ENCODE peak calls at places on chromosomes 6 and 20, in four cellular contexts. K, V, A and O are unnamed samples. For H3K27me3 and H3K4me1, the result is how much of the 10 kb centered on the place peaks cover.

GRCh38 chr6:44594471-44594870 is 207.0 kb downstream of the CDC5L start:
- DNase-seq in K (no peak), V (no peak), A (peak), O (no peak)

GRCh38 chr6:119322715-119323350 is 26.7 kb downstream of the MAN1A1 start:
- DNase-seq in K (no peak), V (no peak), A (no peak), O (no peak)

GRCh38 chr6:35718911-35719381 is 17.9 kb upstream of the ARMC12 start:
- DNase-seq in K (no peak), V (no peak), A (no peak), O (no peak)

GRCh38 chr6:72040106-72040505 is 153.8 kb downstream of the RIMS1 start:
- DNase-seq in K (no peak), V (no peak), A (peak), O (peak)

GRCh38 chr20:43507150-43508080 is at the start of gene L3MBTL1:
- DNase-seq in K (peak), V (peak), A (peak), O (peak)

GRCh38 chr6:41367700-41368099 is 32.3 kb downstream of the NCR2 start:
- DNase-seq in K (peak), V (peak), A (peak), O (peak)

GRCh38 chr6:167735498-167736201 is 91.1 kb upstream of the AFDN start:
- DNase-seq in K (no peak), V (no peak), A (no peak), O (peak)

GRCh38 chr6:12172572-12172971 is 117.6 kb upstream of the EDN1 start:
- DNase-seq in K (no peak), V (no peak), A (no peak), O (no peak)

GRCh38 chr20:50140339-50140859 is 13.1 kb downstream of the PEDS1 start:
- DNase-seq in K (no peak), V (no peak), A (no peak), O (no peak)

GRCh38 chr20:40977218-40977617 is 51.4 kb upstream of the TOP1 start:
- DNase-seq in K (no peak), V (no peak), A (no peak), O (no peak)

GRCh38 chr6:158220786-158221442 is 52.8 kb downstream of the GTF2H5 start:
- DNase-seq in K (peak), V (peak), A (peak), O (peak)

GRCh38 chr20:53901064-53901463 is 169.3 kb downstream of the BCAS1 start:
- DNase-seq in K (no peak), V (no peak), A (no peak), O (no peak)

GRCh38 chr6:1903780-1904493 is 294.2 kb downstream of the FOXC1 start:
- DNase-seq in K (no peak), V (peak), A (no peak), O (no peak)

GRCh38 chr6:146985111-146985510 is 219.1 kb upstream of the STXBP5 start:
- DNase-seq in K (no peak), V (no peak), A (no peak), O (no peak)

GRCh38 chr20:44019638-44020335 is 105.1 kb downstream of the TOX2 start:
- DNase-seq in K (no peak), V (peak), A (no peak), O (no peak)

GRCh38 chr20:36199293-36200257 is 36.7 kb upstream of the AAR2 start:
- DNase-seq in K (peak), V (peak), A (peak), O (peak)

GRCh38 chr20:58389968-58390658 is 1.1 kb downstream of the VAPB start:
- DNase-seq in K (no peak), V (no peak), A (no peak), O (no peak)

GRCh38 chr6:155088856-155089255 is 93.7 kb downstream of the TIAM2 start:
- DNase-seq in K (no peak), V (no peak), A (no peak), O (no peak)

GRCh38 chr20:17635320-17635673 is 46.7 kb downstream of the RRBP1 start:
- DNase-seq in K (no peak), V (no peak), A (no peak), O (no peak)

GRCh38 chr6:134689676-134690447 is 260.0 kb downstream of the ALDH8A1 start:
- DNase-seq in K (peak), V (peak), A (no peak), O (no peak)

GRCh38 chr6:134692008-134692407 is 257.9 kb downstream of the ALDH8A1 start:
- DNase-seq in K (no peak), V (no peak), A (no peak), O (no peak)

GRCh38 chr6:134689177-134689576 is 260.7 kb downstream of the ALDH8A1 start:
- DNase-seq in K (peak), V (peak), A (peak), O (no peak)

GRCh38 chr6:134686071-134686470 is 263.8 kb downstream of the ALDH8A1 start:
- DNase-seq in K (no peak), V (no peak), A (no peak), O (no peak)

DNA sequence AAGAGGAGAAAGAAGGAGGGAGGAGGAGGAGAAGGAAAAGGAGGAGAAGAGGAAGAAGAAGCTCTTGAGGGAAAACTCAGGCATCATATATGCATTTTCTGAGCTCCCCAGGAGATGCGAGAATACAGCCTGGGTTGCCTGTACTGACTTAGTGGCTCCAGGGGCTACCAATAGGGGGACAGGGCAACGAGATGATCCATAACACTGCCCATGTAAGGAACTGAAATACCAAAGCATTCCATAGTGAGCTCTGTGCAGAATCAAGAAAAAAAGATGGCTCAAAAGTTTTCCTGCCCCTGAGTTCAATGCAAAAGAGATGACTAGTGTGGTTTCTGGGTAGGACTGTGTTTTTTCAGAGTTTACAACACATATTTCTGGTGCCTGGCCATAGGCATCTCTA is 258.7 kb downstream of the ALDH8A1 start:
- DNase-seq in K (no peak), V (no peak), A (no peak), O (no peak)
- TF ChIP-seq CTCF in K (no peak), V (peak), A (no peak), O (no peak)

DNA sequence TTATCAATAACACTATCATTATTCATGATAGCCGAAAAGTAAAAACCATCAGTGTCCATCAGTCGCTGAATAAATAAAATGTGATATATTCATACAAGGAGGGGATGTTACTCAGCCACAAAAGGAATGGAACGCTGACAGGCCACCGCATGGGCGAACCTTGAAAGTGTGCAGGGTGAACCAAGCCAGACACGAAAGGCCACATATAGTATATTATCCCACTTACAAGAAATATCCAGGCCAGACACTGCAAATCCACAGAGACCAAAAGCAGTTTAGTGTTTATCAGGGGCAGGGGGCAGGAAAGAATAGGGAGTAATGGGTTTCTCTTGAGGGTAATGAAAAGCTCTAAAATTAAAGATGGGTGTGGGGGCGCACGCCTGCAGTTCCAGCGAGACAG is 5.7 kb downstream of the SOX18 start:
- DNase-seq in K (no peak), V (no peak), A (no peak), O (no peak)
- H3K27me3 ChIP-seq in K (under half), V (under half), A (half or more), O (under half)

GRCh38 chr20:23367770-23368169 is 5.8 kb downstream of the GZF1 start:
- DNase-seq in K (no peak), V (no peak), A (no peak), O (no peak)
- H3K4me1 ChIP-seq in K (under half), V (under half), A (under half), O (under half)

GRCh38 chr6:122567034-122567433 is 43.2 kb upstream of the PKIB start:
- DNase-seq in K (no peak), V (no peak), A (no peak), O (no peak)
- TF ChIP-seq CTCF in K (no peak), V (no peak), A (no peak), O (no peak)

GRCh38 chr6:106966229-106966628 is 8.3 kb downstream of the CD24 start:
- DNase-seq in K (no peak), V (no peak), A (no peak), O (no peak)
- H3K27me3 ChIP-seq in K (under half), V (under half), A (under half), O (under half)

GRCh38 chr6:25953733-25954132 is 8.9 kb upstream of the TRIM38 start:
- DNase-seq in K (no peak), V (no peak), A (no peak), O (no peak)
- H3K4me1 ChIP-seq in K (under half), V (under half), A (under half), O (under half)

GRCh38 chr6:23414204-23414501 is 711.9 kb upstream of the NRSN1 start:
- DNase-seq in K (no peak), V (no peak), A (peak), O (peak)
- TF ChIP-seq CTCF in K (peak), V (peak), A (peak), O (peak)

GRCh38 chr6:151807513-151808330 is at the start of gene ESR1:
- DNase-seq in K (no peak), V (no peak), A (peak), O (peak)
- H3K27me3 ChIP-seq in K (under half), V (half or more), A (half or more), O (half or more)